ENCODE peak calls at places on chromosomes 13 and 19, in eight cellular contexts. K, R, I, Q, C, G, S and V are unnamed samples.

GRCh38 chr13:41352935-41353801 is 42.1 kb downstream of the NAA16 start:
- DNase-seq in G (no peak), K (peak), Q (no peak), C (peak), S (peak), I (no peak), R (no peak), V (no peak)

GRCh38 chr13:84118845-84119409 is 236.7 kb upstream of the SLITRK1 start:
- DNase-seq in Q (no peak), I (no peak), S (no peak), C (no peak), K (no peak), R (no peak), G (no peak), V (no peak)

GRCh38 chr13:111345682-111346081 is 25.2 kb downstream of the TEX29 start:
- DNase-seq in I (no peak), C (no peak), G (no peak), Q (no peak), R (no peak), S (no peak), K (no peak), V (peak)

GRCh38 chr19:50803633-50804419 is 13.6 kb downstream of the ACP4 start:
- DNase-seq in G (no peak), I (no peak), R (no peak), S (no peak), C (no peak), K (no peak), Q (no peak), V (no peak)

GRCh38 chr13:73060251-73061160 is 1.7 kb downstream of the KLF5 start:
- DNase-seq in C (peak), I (no peak), S (no peak), K (no peak), R (peak), Q (no peak), G (peak), V (no peak)

GRCh38 chr19:44875666-44876418 is 15.2 kb upstream of the TOMM40 start:
- DNase-seq in I (no peak), Q (peak), K (no peak), S (no peak), C (peak), R (no peak), G (no peak), V (no peak)

GRCh38 chr13:113744197-113745000 is 14.6 kb upstream of the TMEM255B start:
- DNase-seq in R (no peak), G (no peak), K (no peak), Q (peak), I (no peak), S (no peak), C (no peak), V (no peak)

GRCh38 chr13:96821381-96821780 is 172.9 kb downstream of the OXGR1 start:
- DNase-seq in R (no peak), S (no peak), I (no peak), C (peak), G (no peak), K (no peak), Q (no peak), V (no peak)

GRCh38 chr19:38193445-38193844 is 30.6 kb downstream of the DPF1 start:
- DNase-seq in I (no peak), S (no peak), G (no peak), C (no peak), K (no peak), Q (no peak), R (no peak), V (no peak)

GRCh38 chr19:38191747-38192146 is 32.3 kb downstream of the DPF1 start:
- DNase-seq in S (no peak), Q (no peak), C (no peak), K (no peak), G (no peak), R (no peak), I (no peak), V (no peak)

GRCh38 chr19:38196245-38196837 is 27.7 kb downstream of the DPF1 start:
- DNase-seq in S (no peak), I (no peak), K (no peak), C (no peak), G (no peak), Q (no peak), R (no peak), V (no peak)

GRCh38 chr19:38195237-38195636 is 28.8 kb downstream of the DPF1 start:
- DNase-seq in C (no peak), Q (no peak), K (no peak), G (no peak), R (no peak), S (no peak), I (no peak), V (no peak)

DNA sequence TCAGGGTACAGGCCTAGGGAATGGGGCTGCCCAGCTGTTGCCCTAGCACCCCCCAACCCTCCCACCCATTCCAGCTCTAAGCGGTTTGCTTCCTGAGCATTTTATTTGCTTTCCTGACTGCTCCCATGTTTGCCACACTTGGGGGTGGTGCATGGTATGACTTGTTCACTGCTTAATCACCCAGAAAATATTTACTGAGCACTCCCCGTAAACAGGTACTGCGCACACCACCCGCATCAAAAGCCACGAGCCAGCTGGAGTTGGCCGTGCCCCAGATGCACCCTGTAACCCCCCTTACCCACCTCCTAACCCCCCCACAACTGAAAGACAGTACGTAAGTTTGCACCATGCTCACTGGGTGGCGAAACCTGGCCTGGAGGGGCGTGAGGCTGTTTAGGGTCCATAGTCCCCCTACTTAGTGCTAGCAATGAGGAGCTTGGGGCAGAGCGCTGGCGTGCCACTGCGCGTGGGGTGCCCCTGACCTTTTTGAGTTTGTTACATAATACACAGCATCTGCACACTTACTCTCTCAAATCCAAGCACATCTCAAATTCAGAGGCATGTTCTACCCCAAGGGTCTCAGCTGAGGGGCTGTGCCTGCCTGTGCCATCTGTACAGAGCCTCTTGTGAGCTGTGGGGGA is 29.8 kb downstream of the DPF1 start:
- DNase-seq in R (no peak), S (no peak), C (no peak), K (no peak), G (no peak), Q (no peak), I (no peak), V (no peak)
- TF ChIP-seq CTCF in R (no peak), S (no peak), C (no peak), K (no peak), G (no peak), Q (no peak), I (no peak), V (no peak)

DNA sequence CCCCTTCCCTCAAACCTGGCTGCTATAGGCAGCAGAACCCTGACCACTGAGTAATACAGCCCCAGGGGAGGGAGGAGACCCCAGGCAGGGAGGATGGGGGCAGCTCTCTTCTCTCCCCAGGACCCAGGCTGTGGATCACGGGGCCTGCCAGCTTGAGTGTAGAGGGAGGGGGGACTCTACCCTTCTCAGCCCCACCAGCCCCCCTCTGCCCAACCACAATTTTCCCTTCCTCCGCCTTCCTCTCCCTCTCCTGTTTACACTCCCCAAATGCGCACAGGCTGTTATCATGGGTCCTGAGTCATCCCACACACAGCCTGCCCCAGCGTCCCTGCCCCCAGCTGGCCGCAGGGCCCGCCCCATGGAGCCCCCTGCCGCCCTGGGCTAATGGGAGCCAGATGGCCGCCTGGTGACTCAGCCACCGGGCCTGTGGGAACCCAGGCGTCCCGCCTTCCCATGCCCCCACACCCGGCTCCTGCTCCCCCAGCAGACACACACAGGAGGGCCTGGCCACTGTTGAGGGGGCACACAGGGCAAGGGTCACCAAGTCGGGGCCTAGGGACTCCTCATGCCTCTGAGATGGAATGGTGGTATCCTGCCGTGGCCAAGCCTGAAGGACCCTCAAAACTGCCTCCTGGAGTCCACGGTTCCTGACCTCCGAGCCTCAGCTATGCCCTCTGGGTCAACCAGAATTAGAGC is 13.6 kb downstream of the CCDC97 start:
- DNase-seq in C (peak), S (peak), Q (peak), G (peak), K (no peak), R (peak), I (no peak), V (peak)
- TF ChIP-seq POLR2A in C (peak), S (no peak), Q (no peak), G (no peak), K (no peak), R (peak), I (no peak), V (no peak)

GRCh38 chr13:45219123-45219891 is 18.5 kb upstream of the KCTD4 start:
- DNase-seq in S (no peak), C (no peak), K (no peak), G (no peak), I (no peak), R (no peak), Q (no peak), V (no peak)

GRCh38 chr13:45220403-45220802 is 19.6 kb upstream of the KCTD4 start:
- DNase-seq in S (no peak), R (no peak), Q (no peak), K (no peak), I (no peak), C (no peak), G (no peak), V (no peak)

GRCh38 chr13:45219938-45220375 is 19.1 kb upstream of the KCTD4 start:
- DNase-seq in K (peak), I (no peak), R (no peak), Q (no peak), G (no peak), C (peak), S (peak), V (no peak)

GRCh38 chr13:45216193-45216592 is 15.3 kb upstream of the KCTD4 start:
- DNase-seq in I (no peak), R (no peak), K (no peak), S (no peak), C (no peak), Q (no peak), G (no peak), V (no peak)

DNA sequence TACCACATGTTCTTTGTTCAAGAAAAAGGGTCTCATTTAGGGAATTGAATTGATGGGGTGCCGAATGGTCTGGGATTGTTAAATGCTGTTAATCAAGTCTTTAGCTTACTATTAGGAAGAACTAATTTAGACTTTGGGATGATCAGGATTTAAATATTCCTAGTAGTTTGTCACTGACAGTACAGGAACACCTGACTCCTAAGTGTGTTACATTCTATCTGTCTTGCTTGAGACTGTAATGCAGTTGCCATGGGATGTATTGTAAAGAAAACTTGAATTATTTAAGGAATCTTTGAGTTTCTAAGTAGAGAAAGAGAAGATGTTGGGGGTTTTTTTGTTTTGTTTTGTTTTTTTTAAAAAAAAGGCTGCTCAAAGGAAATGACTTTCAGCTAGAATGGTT is 17.8 kb upstream of the KCTD4 start:
- DNase-seq in I (no peak), Q (no peak), R (no peak), G (no peak), K (no peak), S (no peak), C (no peak), V (no peak)
- TF ChIP-seq CTCF in I (no peak), Q (no peak), R (no peak), G (no peak), K (no peak), S (no peak), C (no peak), V (no peak)

DNA sequence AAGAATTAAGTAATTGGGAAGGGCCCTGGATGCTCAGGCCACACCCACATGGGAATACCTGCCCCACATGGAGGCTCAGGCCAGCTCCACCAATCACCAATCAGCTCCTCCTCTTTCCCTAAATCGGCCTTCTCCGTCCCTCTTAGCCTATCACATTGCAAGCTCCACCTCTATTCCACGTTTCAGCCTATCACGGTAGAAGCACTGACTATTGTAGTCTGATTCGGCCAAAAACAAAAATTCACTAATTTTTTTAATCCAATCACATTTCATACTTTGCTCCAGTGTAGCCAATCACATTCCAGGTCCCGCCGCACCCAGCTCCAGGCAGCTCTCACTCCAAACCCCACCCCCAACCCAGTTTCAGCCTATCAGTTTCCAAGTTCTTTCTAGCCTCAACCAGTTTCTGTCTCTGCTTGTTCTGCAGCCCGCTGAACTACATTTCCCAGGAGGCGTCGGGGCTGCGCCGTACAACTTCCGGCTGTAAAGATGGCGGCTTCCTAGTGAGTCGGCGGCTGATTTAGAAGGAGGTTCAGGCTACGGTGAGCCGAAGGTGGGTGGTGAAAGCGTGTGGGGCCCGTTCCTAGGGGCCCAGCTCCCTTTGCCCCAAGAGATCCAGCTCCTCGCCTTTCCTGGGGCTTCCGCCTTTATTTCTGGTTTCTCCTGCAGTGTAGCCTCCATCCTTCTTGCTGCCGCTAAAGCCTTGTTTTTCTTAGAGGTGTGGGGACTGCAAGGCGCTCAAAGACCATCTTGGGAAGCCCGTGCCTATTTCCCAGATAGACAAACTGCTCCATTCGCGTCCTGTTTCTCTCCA is at the start of gene BABAM1:
- DNase-seq in Q (peak), R (peak), S (peak), I (peak), K (peak), C (peak), G (peak), V (peak)
- TF ChIP-seq POLR2A in Q (peak), R (no peak), S (peak), I (no peak), K (no peak), C (peak), G (peak), V (no peak)

GRCh38 chr19:47240561-47240960 is 9.6 kb upstream of the BBC3 start:
- DNase-seq in R (no peak), K (no peak), I (no peak), G (no peak), S (no peak), C (no peak), Q (no peak), V (no peak)
- TF ChIP-seq CTCF in R (no peak), K (no peak), I (no peak), G (no peak), S (no peak), C (no peak), Q (no peak), V (no peak)

GRCh38 chr13:28486144-28486543 is 8.8 kb downstream of the FLT1 start:
- DNase-seq in G (no peak), I (no peak), S (no peak), K (no peak), Q (no peak), R (no peak), C (no peak), V (no peak)
- TF ChIP-seq POLR2A in G (no peak), I (no peak), S (no peak), K (no peak), Q (no peak), R (no peak), C (no peak), V (no peak)

DNA sequence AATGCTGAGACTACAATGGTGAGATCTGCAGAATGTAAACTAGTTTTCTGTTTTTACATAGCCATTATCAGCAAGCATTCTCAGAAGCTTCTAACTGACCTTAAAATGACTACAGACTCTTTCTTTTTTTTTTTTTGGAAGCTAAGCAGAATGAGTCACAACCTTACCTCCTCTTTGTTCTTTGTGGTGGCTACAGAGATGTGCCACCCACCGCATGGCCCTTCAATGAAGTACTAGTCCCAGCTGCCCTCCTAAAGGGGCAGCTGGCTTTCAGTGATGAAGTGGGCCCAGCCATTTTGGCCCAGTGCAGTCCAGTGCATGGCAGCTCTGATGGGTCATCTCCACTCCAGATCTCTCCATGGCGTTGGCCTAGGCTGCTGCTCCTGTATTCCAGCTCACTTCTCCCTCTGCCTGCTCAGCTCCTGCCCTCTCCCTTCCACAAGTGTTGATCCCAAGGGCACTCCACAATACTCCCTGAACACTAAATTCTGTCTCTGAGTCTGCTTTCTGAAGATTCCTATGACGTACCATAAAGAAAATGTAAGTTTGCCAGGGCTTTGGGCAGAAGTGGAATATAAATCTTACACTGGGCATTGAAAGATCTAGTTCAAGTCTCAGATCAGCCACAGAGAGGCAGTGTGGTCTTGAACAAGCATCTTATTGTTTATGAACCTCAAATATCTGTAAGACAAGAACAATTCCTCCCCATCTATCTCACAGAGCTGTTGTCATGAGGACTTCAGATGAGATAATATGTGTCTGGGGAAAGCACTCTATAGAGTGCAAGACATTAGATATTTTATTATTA is 85.6 kb downstream of the RXFP2 start:
- DNase-seq in K (no peak), G (no peak), R (no peak), I (no peak), Q (no peak), C (peak), S (no peak), V (no peak)
- TF ChIP-seq CTCF in K (peak), G (peak), R (no peak), I (peak), Q (no peak), C (peak), S (no peak), V (no peak)

GRCh38 chr19:6533000-6533328 is 2.1 kb downstream of the TNFSF9 start:
- DNase-seq in G (no peak), I (no peak), C (no peak), R (no peak), K (no peak), S (no peak), Q (no peak), V (no peak)

GRCh38 chr19:6534451-6535093 is 3.7 kb downstream of the TNFSF9 start:
- DNase-seq in C (no peak), G (no peak), I (no peak), Q (no peak), R (no peak), K (no peak), S (no peak), V (no peak)

GRCh38 chr19:6533746-6534418 is 3.1 kb downstream of the TNFSF9 start:
- DNase-seq in G (no peak), Q (no peak), R (no peak), K (no peak), S (no peak), C (no peak), I (no peak), V (no peak)

GRCh38 chr19:6535558-6536137 is 4.8 kb downstream of the TNFSF9 start:
- DNase-seq in G (no peak), I (no peak), K (no peak), Q (no peak), R (no peak), S (no peak), C (no peak), V (no peak)

DNA sequence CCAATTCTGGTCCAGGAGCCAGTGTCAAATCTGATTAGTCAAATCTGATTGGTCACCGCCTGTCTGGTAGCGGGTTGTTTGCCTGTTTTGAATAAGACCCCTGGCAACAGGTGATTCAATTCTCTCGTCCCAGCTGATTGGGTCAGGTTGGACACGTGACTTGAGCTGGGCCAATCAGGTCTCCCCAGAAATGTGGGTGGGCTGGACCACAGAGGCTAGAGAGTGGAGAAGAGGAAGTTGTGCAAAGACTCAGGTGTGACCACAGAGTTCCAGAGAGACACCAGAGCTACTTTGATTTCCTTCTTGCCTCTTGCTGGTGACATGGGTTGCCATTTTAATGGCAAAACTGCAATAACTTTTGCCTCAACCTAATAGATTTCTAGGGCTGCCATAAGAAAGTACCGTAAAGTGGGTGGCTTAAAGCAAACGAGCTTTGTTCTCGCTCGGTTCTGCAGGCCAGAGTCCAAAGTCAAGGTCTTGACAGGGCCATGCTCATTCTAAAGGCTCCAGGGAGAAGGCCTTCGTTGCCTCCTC is 5.4 kb downstream of the TNFSF9 start:
- DNase-seq in C (no peak), R (peak), Q (peak), K (peak), G (no peak), I (no peak), S (peak), V (peak)
- TF ChIP-seq POLR2A in C (no peak), R (no peak), Q (no peak), K (peak), G (no peak), I (no peak), S (no peak), V (no peak)